ENCODE peak calls at places on chromosomes 12 and 14, in four cellular contexts. One of them, this sample, is unnamed.

GRCh38 chr12:27782481-27782880 is 2.4 kb upstream of the MANSC4 start:
- DNase-seq in upper lobe of right lung: no peak
- DNase-seq in CD4-positive, alpha-beta memory T cell: no peak
- DNase-seq in H9: no peak
- DNase-seq in this sample: no peak

GRCh38 chr12:71469235-71469873 is 29.8 kb downstream of the LGR5 start:
- DNase-seq in upper lobe of right lung: no peak
- DNase-seq in CD4-positive, alpha-beta memory T cell: no peak
- DNase-seq in H9: peak; percentile 54
- DNase-seq in this sample: no peak

GRCh38 chr14:76710093-76711010 is 50.9 kb upstream of the VASH1 start:
- DNase-seq in upper lobe of right lung: no peak
- DNase-seq in CD4-positive, alpha-beta memory T cell: no peak
- DNase-seq in H9: no peak
- DNase-seq in this sample: no peak

GRCh38 chr12:9651265-9651729 is 18.2 kb upstream of the CLEC2D start:
- DNase-seq in upper lobe of right lung: no peak
- DNase-seq in CD4-positive, alpha-beta memory T cell: peak; percentile 61
- DNase-seq in H9: no peak
- DNase-seq in this sample: peak; percentile 18

GRCh38 chr12:12714276-12715001 is 2.7 kb upstream of the CDKN1B start:
- DNase-seq in upper lobe of right lung: peak; percentile 69
- DNase-seq in CD4-positive, alpha-beta memory T cell: peak; percentile 84
- DNase-seq in H9: peak; percentile 59
- DNase-seq in this sample: peak; percentile 34

GRCh38 chr14:103699901-103700752 is 15.1 kb downstream of the XRCC3 start:
- DNase-seq in upper lobe of right lung: no peak
- DNase-seq in CD4-positive, alpha-beta memory T cell: peak; percentile 27
- DNase-seq in H9: no peak
- DNase-seq in this sample: no peak

GRCh38 chr12:120978296-120979219 is at the start of gene HNF1A:
- DNase-seq in upper lobe of right lung: no peak
- DNase-seq in CD4-positive, alpha-beta memory T cell: no peak
- DNase-seq in H9: no peak
- DNase-seq in this sample: no peak

GRCh38 chr14:61472025-61472672 is 150.8 kb downstream of the PRKCH start:
- DNase-seq in upper lobe of right lung: no peak
- DNase-seq in CD4-positive, alpha-beta memory T cell: peak; percentile 84
- DNase-seq in H9: no peak
- DNase-seq in this sample: no peak

GRCh38 chr12:89494411-89495231 is 30.0 kb downstream of the GALNT4 start:
- DNase-seq in upper lobe of right lung: no peak
- DNase-seq in CD4-positive, alpha-beta memory T cell: no peak
- DNase-seq in H9: no peak
- DNase-seq in this sample: no peak

GRCh38 chr12:121120323-121120722 is 12.4 kb upstream of the P2RX7 start:
- DNase-seq in upper lobe of right lung: no peak
- DNase-seq in CD4-positive, alpha-beta memory T cell: no peak
- DNase-seq in H9: no peak
- DNase-seq in this sample: no peak

GRCh38 chr14:75310295-75311059 is 31.8 kb downstream of the FOS start:
- DNase-seq in upper lobe of right lung: peak; percentile 87
- DNase-seq in CD4-positive, alpha-beta memory T cell: no peak
- DNase-seq in H9: peak; percentile 94
- DNase-seq in this sample: no peak

GRCh38 chr14:78154827-78155226 is 15.3 kb upstream of the NRXN3 start:
- DNase-seq in upper lobe of right lung: no peak
- DNase-seq in CD4-positive, alpha-beta memory T cell: no peak
- DNase-seq in H9: peak; percentile 51
- DNase-seq in this sample: no peak

GRCh38 chr14:26702721-26703250 is 105.0 kb upstream of the NOVA1 start:
- DNase-seq in upper lobe of right lung: no peak
- DNase-seq in CD4-positive, alpha-beta memory T cell: no peak
- DNase-seq in H9: no peak
- DNase-seq in this sample: no peak

GRCh38 chr12:25648460-25648859 is 95.4 kb upstream of the LMNTD1 start:
- DNase-seq in upper lobe of right lung: no peak
- DNase-seq in CD4-positive, alpha-beta memory T cell: no peak
- DNase-seq in H9: peak; percentile 69
- DNase-seq in this sample: no peak

GRCh38 chr12:1424674-1425395 is 169.5 kb downstream of the FBXL14 start:
- DNase-seq in upper lobe of right lung: no peak
- DNase-seq in CD4-positive, alpha-beta memory T cell: no peak
- DNase-seq in H9: no peak
- DNase-seq in this sample: no peak

GRCh38 chr14:49364752-49365117 is 221.4 kb downstream of the RPS29 start:
- DNase-seq in upper lobe of right lung: no peak
- DNase-seq in CD4-positive, alpha-beta memory T cell: no peak
- DNase-seq in H9: no peak
- DNase-seq in this sample: no peak

GRCh38 chr12:18224745-18225144 is 36.6 kb upstream of the PIK3C2G start:
- DNase-seq in upper lobe of right lung: no peak
- DNase-seq in CD4-positive, alpha-beta memory T cell: no peak
- DNase-seq in H9: no peak
- DNase-seq in this sample: no peak

GRCh38 chr14:99524091-99524661 is 43.0 kb downstream of the CCNK start:
- DNase-seq in upper lobe of right lung: no peak
- DNase-seq in CD4-positive, alpha-beta memory T cell: no peak
- DNase-seq in H9: no peak
- DNase-seq in this sample: no peak

GRCh38 chr14:61126083-61126962 is 145.3 kb downstream of the SLC38A6 start:
- DNase-seq in upper lobe of right lung: no peak
- DNase-seq in CD4-positive, alpha-beta memory T cell: no peak
- DNase-seq in H9: no peak
- DNase-seq in this sample: no peak

GRCh38 chr12:57118711-57119271 is 7.6 kb upstream of the STAT6 start:
- DNase-seq in upper lobe of right lung: no peak
- DNase-seq in CD4-positive, alpha-beta memory T cell: no peak
- DNase-seq in H9: no peak
- DNase-seq in this sample: no peak

GRCh38 chr12:90244232-90244631 is 535.6 kb upstream of the ATP2B1 start:
- DNase-seq in upper lobe of right lung: no peak
- DNase-seq in CD4-positive, alpha-beta memory T cell: no peak
- DNase-seq in H9: no peak
- DNase-seq in this sample: no peak

GRCh38 chr14:70935135-70935534 is 27.9 kb downstream of the PCNX1 start:
- DNase-seq in upper lobe of right lung: no peak
- DNase-seq in CD4-positive, alpha-beta memory T cell: no peak
- DNase-seq in H9: no peak
- DNase-seq in this sample: no peak

DNA sequence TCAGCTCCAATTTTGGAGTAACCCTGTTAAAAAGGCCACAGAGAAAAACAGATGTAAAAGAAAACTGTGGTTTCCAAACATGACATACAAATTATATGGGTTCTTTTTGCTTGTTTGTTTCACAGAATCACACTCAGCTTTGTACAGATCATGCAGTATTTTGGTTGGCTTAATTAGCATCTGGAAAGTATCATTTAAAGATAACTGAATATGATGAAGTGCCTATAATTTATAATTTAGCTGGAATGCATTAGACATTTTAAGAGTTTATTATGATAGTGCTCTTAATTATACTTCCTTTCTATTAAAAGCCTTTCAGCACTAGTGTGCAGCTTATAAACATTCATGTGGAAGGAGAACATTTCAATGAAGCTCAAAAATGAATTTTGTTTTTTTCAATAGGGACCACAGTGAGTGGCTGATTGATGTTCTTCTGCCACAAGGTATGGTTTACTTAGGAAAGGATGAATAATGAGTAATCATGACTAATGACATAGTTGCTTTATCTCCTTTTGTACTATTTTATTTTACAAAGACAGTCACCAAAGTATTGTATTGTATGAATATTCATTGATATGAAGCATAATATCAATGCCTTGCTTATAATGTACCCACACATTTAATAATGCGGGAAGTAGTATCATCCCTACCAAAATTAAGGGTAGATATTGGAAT is 98.3 kb downstream of the UNC79 start:
- DNase-seq in upper lobe of right lung: no peak
- DNase-seq in CD4-positive, alpha-beta memory T cell: no peak
- DNase-seq in H9: no peak
- DNase-seq in this sample: no peak
- H3K9me3 ChIP-seq in upper lobe of right lung: no peaks in the 10 kb centered on the region
- H3K9me3 ChIP-seq in CD4-positive, alpha-beta memory T cell: no peaks in the 10 kb centered on the region
- H3K9me3 ChIP-seq in H9: no peaks in the 10 kb centered on the region
- H3K9me3 ChIP-seq in this sample: no peaks in the 10 kb centered on the region

DNA sequence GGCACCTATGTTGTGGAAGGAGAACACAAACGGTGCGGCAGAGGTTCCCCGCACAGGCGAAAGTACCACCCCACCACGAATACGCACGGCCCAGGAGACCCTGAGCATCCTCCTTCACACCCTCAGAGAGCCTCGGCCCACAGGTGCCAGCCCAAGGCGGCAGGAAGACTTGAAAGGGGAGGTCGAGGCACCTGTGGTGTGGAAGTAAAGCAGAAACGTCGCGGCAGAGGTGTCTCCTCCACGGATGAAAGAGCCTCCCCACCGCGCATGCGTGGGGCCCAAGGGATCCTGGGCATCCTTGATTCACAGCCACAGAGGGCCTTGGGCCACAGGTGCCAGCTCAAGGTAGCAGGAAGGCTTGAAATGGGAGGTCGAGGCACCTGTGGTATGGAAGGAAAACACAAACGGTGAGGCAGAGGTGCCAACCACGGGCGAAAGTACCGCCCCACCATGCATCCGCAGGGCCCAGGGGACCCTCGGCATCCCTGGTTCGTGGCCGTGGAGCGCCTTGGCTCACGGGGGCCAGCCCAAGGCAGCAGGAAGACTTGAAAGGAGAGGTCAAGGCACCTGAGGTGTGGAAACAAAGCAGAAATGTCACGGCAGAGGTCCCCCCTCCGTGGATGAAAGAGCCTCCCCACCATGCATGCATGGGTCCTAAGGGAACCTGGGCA is 380.1 kb downstream of the ALG10 start:
- DNase-seq in upper lobe of right lung: peak; percentile 52
- DNase-seq in CD4-positive, alpha-beta memory T cell: no peak
- DNase-seq in H9: peak; percentile 15
- DNase-seq in this sample: peak; percentile 2
- H3K9me3 ChIP-seq in upper lobe of right lung: peaks cover 14% of the 10 kb centered on the region
- H3K9me3 ChIP-seq in CD4-positive, alpha-beta memory T cell: peaks cover 20% of the 10 kb centered on the region
- H3K9me3 ChIP-seq in H9: peaks cover 99% of the 10 kb centered on the region
- H3K9me3 ChIP-seq in this sample: peaks cover 4% of the 10 kb centered on the region

DNA sequence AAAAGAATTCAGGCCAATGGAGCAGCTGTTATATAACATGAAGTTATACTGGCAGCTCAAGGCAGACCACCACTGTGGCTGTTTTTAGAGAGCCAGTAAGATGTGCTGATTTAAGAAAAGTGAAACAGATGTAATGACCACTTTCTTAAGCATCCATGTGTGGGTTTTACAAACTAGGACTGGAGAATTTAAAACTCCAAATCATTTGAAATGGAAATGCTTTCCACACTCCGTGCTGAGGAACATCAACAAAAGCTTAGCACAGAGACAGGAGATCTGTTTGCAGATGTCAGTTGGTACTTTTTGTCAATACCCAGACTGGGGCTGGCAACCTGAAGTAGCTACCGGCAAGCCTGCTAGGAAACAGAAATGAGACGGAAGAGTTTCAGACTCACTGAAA is 164.8 kb downstream of the TTC7B start:
- DNase-seq in upper lobe of right lung: no peak
- DNase-seq in CD4-positive, alpha-beta memory T cell: no peak
- DNase-seq in H9: no peak
- DNase-seq in this sample: no peak
- H3K9me3 ChIP-seq in upper lobe of right lung: no peaks in the 10 kb centered on the region
- H3K9me3 ChIP-seq in CD4-positive, alpha-beta memory T cell: no peaks in the 10 kb centered on the region
- H3K9me3 ChIP-seq in H9: no peaks in the 10 kb centered on the region
- H3K9me3 ChIP-seq in this sample: no peaks in the 10 kb centered on the region

GRCh38 chr14:29462271-29462670 is 465.4 kb downstream of the PRKD1 start:
- DNase-seq in upper lobe of right lung: no peak
- DNase-seq in CD4-positive, alpha-beta memory T cell: no peak
- DNase-seq in H9: no peak
- DNase-seq in this sample: no peak

GRCh38 chr14:29462772-29463171 is 464.9 kb downstream of the PRKD1 start:
- DNase-seq in upper lobe of right lung: no peak
- DNase-seq in CD4-positive, alpha-beta memory T cell: no peak
- DNase-seq in H9: no peak
- DNase-seq in this sample: no peak

GRCh38 chr14:29459967-29460366 is 467.7 kb downstream of the PRKD1 start:
- DNase-seq in upper lobe of right lung: no peak
- DNase-seq in CD4-positive, alpha-beta memory T cell: no peak
- DNase-seq in H9: no peak
- DNase-seq in this sample: no peak

GRCh38 chr14:29458547-29458946 is 469.1 kb downstream of the PRKD1 start:
- DNase-seq in upper lobe of right lung: no peak
- DNase-seq in CD4-positive, alpha-beta memory T cell: no peak
- DNase-seq in H9: no peak
- DNase-seq in this sample: no peak

DNA sequence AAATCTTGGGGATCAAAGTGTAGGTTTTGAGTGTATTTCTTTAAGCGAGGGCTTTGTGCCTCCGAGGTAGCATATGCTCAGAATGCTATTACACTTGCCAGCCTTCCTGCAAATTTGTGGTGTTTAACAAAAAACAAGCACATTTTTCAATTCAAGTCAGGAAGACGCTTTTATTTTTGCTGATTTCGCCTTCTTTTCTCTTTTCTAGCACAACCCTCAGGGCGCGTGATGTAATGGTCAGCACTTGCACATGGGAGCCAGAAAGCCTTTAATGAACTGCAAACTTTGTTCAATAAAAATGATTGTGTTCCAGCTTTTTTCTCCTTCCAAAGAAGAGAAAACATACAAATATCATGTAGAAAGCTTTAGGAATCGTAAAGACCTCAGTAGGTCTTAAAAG is 466.5 kb downstream of the PRKD1 start:
- DNase-seq in upper lobe of right lung: no peak
- DNase-seq in CD4-positive, alpha-beta memory T cell: no peak
- DNase-seq in H9: no peak
- DNase-seq in this sample: no peak
- H3K9me3 ChIP-seq in upper lobe of right lung: no peaks in the 10 kb centered on the region
- H3K9me3 ChIP-seq in CD4-positive, alpha-beta memory T cell: no peaks in the 10 kb centered on the region
- H3K9me3 ChIP-seq in H9: no peaks in the 10 kb centered on the region
- H3K9me3 ChIP-seq in this sample: no peaks in the 10 kb centered on the region

GRCh38 chr12:132359971-132360370 is 30.6 kb upstream of the GALNT9 start:
- DNase-seq in upper lobe of right lung: peak; percentile 55
- DNase-seq in CD4-positive, alpha-beta memory T cell: no peak
- DNase-seq in H9: no peak
- DNase-seq in this sample: no peak
- H3K9me3 ChIP-seq in upper lobe of right lung: no peaks in the 10 kb centered on the region
- H3K9me3 ChIP-seq in CD4-positive, alpha-beta memory T cell: no peaks in the 10 kb centered on the region
- H3K9me3 ChIP-seq in H9: no peaks in the 10 kb centered on the region
- H3K9me3 ChIP-seq in this sample: no peaks in the 10 kb centered on the region

GRCh38 chr12:110780448-110780847 is 37.8 kb upstream of the PPP1CC start:
- DNase-seq in upper lobe of right lung: no peak
- DNase-seq in CD4-positive, alpha-beta memory T cell: peak; percentile 74
- DNase-seq in H9: no peak
- DNase-seq in this sample: peak; percentile 17

GRCh38 chr12:110786012-110786411 is 43.3 kb upstream of the PPP1CC start:
- DNase-seq in upper lobe of right lung: no peak
- DNase-seq in CD4-positive, alpha-beta memory T cell: no peak
- DNase-seq in H9: no peak
- DNase-seq in this sample: no peak

GRCh38 chr12:110782922-110783321 is 40.2 kb upstream of the PPP1CC start:
- DNase-seq in upper lobe of right lung: no peak
- DNase-seq in CD4-positive, alpha-beta memory T cell: no peak
- DNase-seq in H9: no peak
- DNase-seq in this sample: no peak

GRCh38 chr12:110782068-110782467 is 39.4 kb upstream of the PPP1CC start:
- DNase-seq in upper lobe of right lung: no peak
- DNase-seq in CD4-positive, alpha-beta memory T cell: no peak
- DNase-seq in H9: peak; percentile 41
- DNase-seq in this sample: no peak

GRCh38 chr12:110785240-110785639 is 42.5 kb upstream of the PPP1CC start:
- DNase-seq in upper lobe of right lung: no peak
- DNase-seq in CD4-positive, alpha-beta memory T cell: no peak
- DNase-seq in H9: no peak
- DNase-seq in this sample: no peak
- H3K9me3 ChIP-seq in upper lobe of right lung: no peaks in the 10 kb centered on the region
- H3K9me3 ChIP-seq in CD4-positive, alpha-beta memory T cell: no peaks in the 10 kb centered on the region
- H3K9me3 ChIP-seq in H9: no peaks in the 10 kb centered on the region
- H3K9me3 ChIP-seq in this sample: no peaks in the 10 kb centered on the region